ENCODE peak calls at places on chromosome 1, in eight cellular contexts. T is A549, I is transverse colon, C is tibial nerve, D is K562, K is suprapubic skin, O is stomach, P is upper lobe of left lung. R is an unnamed sample.

GRCh38 chr1:25820247-25821111 is 725 bp downstream of the MTFR1L start:
- DNase-seq in T (peak; percentile 32), I (peak; percentile 81), C (no peak), D (peak; percentile 79), K (no peak), O (peak; percentile 61), P (peak; percentile 76), R (no peak)

GRCh38 chr1:19046972-19047371 is 90.5 kb upstream of the IFFO2 start:
- DNase-seq in T (no peak), I (no peak), C (no peak), D (no peak), K (no peak), O (no peak), P (no peak), R (peak; percentile 23)

GRCh38 chr1:54984126-54984842 is 3.9 kb downstream of the TMEM61 start:
- DNase-seq in T (no peak), I (no peak), C (no peak), D (no peak), K (no peak), O (no peak), P (no peak), R (no peak)

GRCh38 chr1:150876111-150876434 is 326 bp downstream of the ARNT start:
- DNase-seq in T (no peak), I (no peak), C (no peak), D (no peak), K (peak; percentile 85), O (peak; percentile 61), P (no peak), R (no peak)

GRCh38 chr1:167808104-167808503 is 86.3 kb downstream of the MPZL1 start:
- DNase-seq in T (no peak), I (no peak), C (no peak), D (no peak), K (no peak), O (no peak), P (no peak), R (no peak)

GRCh38 chr1:210246447-210246846 is 13.9 kb downstream of the SERTAD4 start:
- DNase-seq in T (no peak), I (no peak), C (no peak), D (no peak), K (no peak), O (no peak), P (no peak), R (no peak)

GRCh38 chr1:54809496-54810074 is 8.5 kb upstream of the TTC22 start:
- DNase-seq in T (no peak), I (peak; percentile 11), C (no peak), D (no peak), K (peak; percentile 37), O (peak; percentile 26), P (no peak), R (no peak)

GRCh38 chr1:200180821-200181220 is 153.3 kb downstream of the NR5A2 start:
- DNase-seq in T (peak; percentile 78), I (no peak), C (no peak), D (no peak), K (no peak), O (no peak), P (peak; percentile 41), R (no peak)

GRCh38 chr1:42258218-42258617 is 76.8 kb downstream of the FOXJ3 start:
- DNase-seq in T (no peak), I (no peak), C (no peak), D (no peak), K (no peak), O (no peak), P (no peak), R (no peak)

GRCh38 chr1:233440952-233441401 is 113.5 kb downstream of the MAP3K21 start:
- DNase-seq in T (peak; percentile 80), I (no peak), C (no peak), D (peak; percentile 41), K (no peak), O (no peak), P (no peak), R (no peak)

GRCh38 chr1:197356723-197357533 is 88.9 kb downstream of the CRB1 start:
- DNase-seq in T (peak; percentile 67), I (no peak), C (no peak), D (peak; percentile 27), K (no peak), O (no peak), P (no peak), R (no peak)

GRCh38 chr1:201681375-201681774 is 142.4 kb downstream of the NAV1 start:
- DNase-seq in T (no peak), I (no peak), C (no peak), D (no peak), K (no peak), O (no peak), P (no peak), R (no peak)

GRCh38 chr1:76868916-76869315 is 1.6 kb downstream of the ST6GALNAC5 start:
- DNase-seq in T (no peak), I (no peak), C (no peak), D (no peak), K (no peak), O (no peak), P (no peak), R (peak; percentile 19)

GRCh38 chr1:147669475-147670318 is 627 bp downstream of the ACP6 start:
- DNase-seq in T (peak; percentile 62), I (peak; percentile 55), C (peak; percentile 18), D (no peak), K (no peak), O (peak; percentile 48), P (peak; percentile 77), R (peak; percentile 67)

GRCh38 chr1:1069061-1069710 is 4.9 kb downstream of the RNF223 start:
- DNase-seq in T (peak; percentile 81), I (peak; percentile 92), C (no peak), D (peak; percentile 94), K (no peak), O (peak; percentile 90), P (peak; percentile 79), R (peak; percentile 62)

GRCh38 chr1:199700551-199700950 is 327.0 kb upstream of the NR5A2 start:
- DNase-seq in T (no peak), I (no peak), C (no peak), D (no peak), K (no peak), O (no peak), P (no peak), R (no peak)

GRCh38 chr1:227732586-227733308 is 2.4 kb downstream of the JMJD4 start:
- DNase-seq in T (no peak), I (no peak), C (no peak), D (no peak), K (no peak), O (no peak), P (no peak), R (no peak)

GRCh38 chr1:41532206-41532975 is 47.9 kb upstream of the EDN2 start:
- DNase-seq in T (no peak), I (no peak), C (peak; percentile 4), D (no peak), K (peak; percentile 35), O (no peak), P (no peak), R (peak; percentile 5)

GRCh38 chr1:210883821-210884220 is 250.1 kb downstream of the KCNH1 start:
- DNase-seq in T (peak; percentile 31), I (no peak), C (no peak), D (no peak), K (no peak), O (no peak), P (no peak), R (no peak)

GRCh38 chr1:3633344-3634058 is 8.7 kb downstream of the TPRG1L start:
- DNase-seq in T (no peak), I (no peak), C (no peak), D (no peak), K (no peak), O (no peak), P (no peak), R (no peak)
- TF ChIP-seq EP300 in T (no peak), I (no peak), C (no peak), D (no peak), K (no peak), O (no peak), P (no peak), R (no peak)

DNA sequence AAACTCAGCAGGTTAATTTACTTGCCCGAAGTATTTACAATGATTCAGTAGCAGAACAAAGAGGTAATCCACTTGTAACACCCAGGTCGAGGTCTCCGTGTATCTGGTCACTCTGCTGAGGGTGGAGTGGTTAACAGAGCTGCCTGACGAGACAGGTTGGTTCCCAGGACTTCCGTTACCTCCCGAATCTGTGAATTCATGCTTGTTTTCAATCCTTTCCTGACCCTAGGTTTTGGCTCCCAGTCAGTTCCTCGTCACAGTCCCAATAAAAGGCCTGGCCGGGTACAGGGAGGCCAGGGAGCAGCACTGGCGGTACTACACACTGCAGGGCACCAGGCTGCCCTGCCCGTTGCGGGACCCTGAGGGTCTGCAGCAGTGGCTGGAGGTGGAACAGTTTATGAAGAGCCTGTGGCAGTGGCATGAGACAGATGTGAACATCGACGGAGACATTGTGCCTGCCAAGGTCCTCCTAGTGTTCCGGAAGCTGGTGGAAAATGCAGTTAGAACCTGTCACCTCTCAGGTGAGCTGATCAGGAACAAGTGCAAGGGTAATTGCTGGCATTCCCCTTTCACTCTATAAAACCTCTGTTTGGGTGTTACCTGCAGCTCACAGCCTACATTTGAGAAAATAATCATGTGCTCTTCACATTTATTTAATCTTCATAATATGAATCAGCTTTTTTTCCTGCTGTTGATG is 12.8 kb downstream of the MAB21L3 start:
- DNase-seq in T (no peak), I (peak; percentile 68), C (no peak), D (no peak), K (no peak), O (no peak), P (no peak), R (no peak)
- TF ChIP-seq EP300 in T (no peak), I (no peak), C (no peak), D (no peak), K (no peak), O (no peak), P (no peak), R (no peak)

GRCh38 chr1:164576311-164577271 is 17.6 kb downstream of the PBX1 start:
- DNase-seq in T (no peak), I (no peak), C (no peak), D (no peak), K (no peak), O (no peak), P (no peak), R (peak; percentile 42)
- TF ChIP-seq EP300 in T (no peak), I (no peak), C (no peak), D (no peak), K (no peak), O (no peak), P (no peak), R (no peak)

GRCh38 chr1:113980120-113980519 is 846 bp downstream of the OLFML3 start:
- DNase-seq in T (no peak), I (peak; percentile 41), C (peak; percentile 52), D (no peak), K (no peak), O (peak; percentile 39), P (no peak), R (peak; percentile 89)

GRCh38 chr1:113978863-113979702 is at the start of gene OLFML3:
- DNase-seq in T (peak; percentile 76), I (peak; percentile 85), C (peak; percentile 88), D (peak; percentile 77), K (peak; percentile 91), O (peak; percentile 86), P (peak; percentile 86), R (peak; percentile 82)

GRCh38 chr1:113972954-113973353 is 6.3 kb upstream of the OLFML3 start:
- DNase-seq in T (no peak), I (no peak), C (no peak), D (no peak), K (no peak), O (no peak), P (no peak), R (no peak)

GRCh38 chr1:113976609-113977278 is 2.5 kb upstream of the OLFML3 start:
- DNase-seq in T (no peak), I (no peak), C (no peak), D (peak; percentile 46), K (no peak), O (no peak), P (no peak), R (peak; percentile 46)

GRCh38 chr1:113975211-113975895 is 3.9 kb upstream of the OLFML3 start:
- DNase-seq in T (no peak), I (no peak), C (no peak), D (no peak), K (no peak), O (no peak), P (no peak), R (no peak)
- TF ChIP-seq EP300 in T (no peak), I (no peak), C (no peak), D (no peak), K (no peak), O (no peak), P (no peak), R (no peak)

R was measured in ovary.